ENCODE peak calls at places on chromosomes 16 and 17, in six cellular contexts. Z is esophagus muscularis mucosa, V is stomach, I is HepG2, X is right lobe of liver, P is transverse colon. G is an unnamed sample. For H3K4me1, the result is how much of the 10 kb centered on the place peaks cover.

GRCh38 chr17:50352693-50353599 is 7.0 kb downstream of the XYLT2 start:
- DNase-seq in Z (no peak), V (no peak), I (no peak), X (peak), P (no peak), G (no peak)

GRCh38 chr16:84088695-84089395 is 27.9 kb downstream of the MBTPS1 start:
- DNase-seq in Z (no peak), V (peak), I (peak), X (no peak), P (peak), G (no peak)

GRCh38 chr16:59090501-59090900 is 356.4 kb upstream of the GOT2 start:
- DNase-seq in Z (no peak), V (no peak), I (no peak), X (no peak), P (no peak), G (no peak)

GRCh38 chr16:49693445-49693844 is 162.5 kb downstream of the ZNF423 start:
- DNase-seq in Z (no peak), V (no peak), I (no peak), X (no peak), P (no peak), G (no peak)

GRCh38 chr17:33778505-33779398 is 476.3 kb upstream of the CCL2 start:
- DNase-seq in Z (no peak), V (peak), I (peak), X (peak), P (peak), G (peak)

GRCh38 chr16:7866144-7866543 is 533.5 kb downstream of the RBFOX1 start:
- DNase-seq in Z (no peak), V (no peak), I (no peak), X (no peak), P (no peak), G (no peak)

GRCh38 chr16:69890114-69890890 is 60.8 kb upstream of the CLEC18A start:
- DNase-seq in Z (no peak), V (peak), I (no peak), X (no peak), P (peak), G (no peak)

GRCh38 chr16:83698964-83699363 is 108.8 kb upstream of the HSBP1 start:
- DNase-seq in Z (no peak), V (no peak), I (no peak), X (no peak), P (no peak), G (no peak)

GRCh38 chr16:84950906-84951305 is 60.4 kb downstream of the ZDHHC7 start:
- DNase-seq in Z (no peak), V (no peak), I (peak), X (no peak), P (no peak), G (no peak)

GRCh38 chr17:29140051-29140582 is 40.1 kb downstream of the MYO18A start:
- DNase-seq in Z (peak), V (peak), I (no peak), X (peak), P (peak), G (peak)

GRCh38 chr17:43018008-43018853 is 4.0 kb downstream of the VAT1 start:
- DNase-seq in Z (no peak), V (no peak), I (no peak), X (no peak), P (no peak), G (no peak)

GRCh38 chr17:81277421-81277820 is 17.7 kb downstream of the SLC38A10 start:
- DNase-seq in Z (peak), V (peak), I (no peak), X (no peak), P (peak), G (peak)

GRCh38 chr16:24713379-24713778 is 16.1 kb upstream of the TNRC6A start:
- DNase-seq in Z (no peak), V (no peak), I (no peak), X (no peak), P (no peak), G (no peak)

GRCh38 chr17:48113201-48113676 is 5.7 kb downstream of the SNX11 start:
- DNase-seq in Z (no peak), V (no peak), I (no peak), X (no peak), P (no peak), G (peak)

GRCh38 chr16:59440502-59440901 is 706.4 kb upstream of the GOT2 start:
- DNase-seq in Z (no peak), V (no peak), I (no peak), X (no peak), P (no peak), G (no peak)

GRCh38 chr16:35192993-35193392 is 1733.6 kb downstream of the TP53TG3F start:
- DNase-seq in Z (peak), V (no peak), I (no peak), X (no peak), P (no peak), G (no peak)

GRCh38 chr16:83808573-83809014 is 816 bp downstream of the HSBP1 start:
- DNase-seq in Z (no peak), V (no peak), I (no peak), X (no peak), P (no peak), G (no peak)

GRCh38 chr16:69077251-69077650 is 28.2 kb upstream of the HAS3 start:
- DNase-seq in Z (no peak), V (no peak), I (no peak), X (no peak), P (no peak), G (no peak)

GRCh38 chr17:80765241-80766022 is 220.8 kb downstream of the RPTOR start:
- DNase-seq in Z (no peak), V (no peak), I (no peak), X (no peak), P (no peak), G (no peak)

GRCh38 chr16:87844374-87844733 is 25.0 kb downstream of the SLC7A5 start:
- DNase-seq in Z (no peak), V (no peak), I (no peak), X (peak), P (no peak), G (no peak)

GRCh38 chr17:47741109-47741792 is 8.2 kb downstream of the TBX21 start:
- DNase-seq in Z (no peak), V (peak), I (no peak), X (no peak), P (no peak), G (no peak)

GRCh38 chr17:45770632-45771472 is 13.3 kb upstream of the CRHR1 start:
- DNase-seq in Z (no peak), V (no peak), I (no peak), X (no peak), P (no peak), G (no peak)

GRCh38 chr16:6266703-6267102 is 1065.9 kb upstream of the RBFOX1 start:
- DNase-seq in Z (no peak), V (no peak), I (no peak), X (no peak), P (no peak), G (no peak)

GRCh38 chr16:56482667-56483236 is 31.4 kb downstream of the OGFOD1 start:
- DNase-seq in Z (no peak), V (no peak), I (no peak), X (no peak), P (no peak), G (no peak)

GRCh38 chr16:5560084-5560483 is 462.5 kb upstream of the EEF2KMT start:
- DNase-seq in Z (no peak), V (no peak), I (no peak), X (no peak), P (no peak), G (no peak)

GRCh38 chr17:77098884-77099545 is 41.8 kb upstream of the SEC14L1 start:
- DNase-seq in Z (no peak), V (peak), I (peak), X (peak), P (peak), G (peak)

GRCh38 chr16:57690782-57691471 is 3.7 kb upstream of the DRC7 start:
- DNase-seq in Z (no peak), V (no peak), I (no peak), X (no peak), P (no peak), G (no peak)

GRCh38 chr17:18184143-18185007 is 747 bp downstream of the ALKBH5 start:
- DNase-seq in Z (no peak), V (peak), I (no peak), X (peak), P (peak), G (peak)

GRCh38 chr16:1790611-1791255 is 2.8 kb downstream of the IGFALS start:
- DNase-seq in Z (no peak), V (no peak), I (no peak), X (peak), P (no peak), G (peak)

GRCh38 chr17:69227536-69227935 is 1.1 kb downstream of the ABCA10 start:
- DNase-seq in Z (no peak), V (no peak), I (no peak), X (no peak), P (no peak), G (no peak)

GRCh38 chr17:55820675-55821074 is 69.8 kb downstream of the PCTP start:
- DNase-seq in Z (no peak), V (no peak), I (no peak), X (no peak), P (no peak), G (no peak)

GRCh38 chr17:59093702-59094231 is 12.9 kb downstream of the TRIM37 start:
- DNase-seq in Z (no peak), V (no peak), I (peak), X (no peak), P (peak), G (no peak)

GRCh38 chr16:85372627-85373372 is 240.3 kb upstream of the GSE1 start:
- DNase-seq in Z (no peak), V (peak), I (peak), X (no peak), P (no peak), G (peak)

GRCh38 chr16:24516900-24517669 is 22.3 kb upstream of the RBBP6 start:
- DNase-seq in Z (peak), V (peak), I (peak), X (peak), P (peak), G (no peak)

GRCh38 chr16:53817812-53818211 is 113.9 kb downstream of the FTO start:
- DNase-seq in Z (no peak), V (no peak), I (no peak), X (no peak), P (no peak), G (no peak)

GRCh38 chr16:30660424-30661251 is 2.4 kb downstream of the FBRS start:
- DNase-seq in Z (no peak), V (no peak), I (no peak), X (no peak), P (peak), G (no peak)

GRCh38 chr16:65698943-65699342 is 577.1 kb upstream of the CDH11 start:
- DNase-seq in Z (no peak), V (no peak), I (no peak), X (no peak), P (no peak), G (no peak)

GRCh38 chr17:29589524-29590260 is at the start of gene GIT1:
- DNase-seq in Z (no peak), V (peak), I (peak), X (peak), P (peak), G (peak)

DNA sequence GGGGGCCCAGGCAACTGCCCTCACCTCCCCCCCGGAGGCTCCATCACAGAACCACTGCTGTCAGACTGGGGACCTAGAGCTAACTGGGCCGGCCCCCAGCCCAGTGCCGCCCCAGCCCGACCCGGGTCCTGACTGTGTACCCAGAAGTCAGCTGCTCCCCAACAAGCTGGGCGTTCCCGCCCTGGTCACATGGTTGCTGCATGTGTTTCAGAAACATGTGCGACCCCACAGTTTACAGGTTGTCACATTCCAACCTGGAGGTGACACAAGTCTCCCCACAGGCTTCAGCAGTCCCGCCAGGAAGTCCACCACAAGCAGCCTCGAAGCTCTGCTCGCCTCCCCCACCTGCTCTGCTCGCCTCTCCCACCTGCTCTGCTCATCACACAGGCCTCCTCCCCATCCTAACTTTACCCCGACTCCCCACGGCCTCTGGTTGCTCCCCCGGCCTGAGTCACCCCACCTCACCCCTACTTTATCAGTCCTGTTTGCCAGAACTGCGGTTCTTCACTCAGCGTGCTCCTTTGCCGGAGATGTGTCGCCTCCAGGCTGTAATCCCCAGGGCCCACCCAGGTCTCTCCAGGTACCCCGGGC is 968 bp downstream of the MRPL28 start:
- DNase-seq in Z (no peak), V (no peak), I (no peak), X (no peak), P (no peak), G (no peak)
- H3K4me1 ChIP-seq in Z (under half), V (under half), I (under half), X (under half), P (under half), G (under half)

DNA sequence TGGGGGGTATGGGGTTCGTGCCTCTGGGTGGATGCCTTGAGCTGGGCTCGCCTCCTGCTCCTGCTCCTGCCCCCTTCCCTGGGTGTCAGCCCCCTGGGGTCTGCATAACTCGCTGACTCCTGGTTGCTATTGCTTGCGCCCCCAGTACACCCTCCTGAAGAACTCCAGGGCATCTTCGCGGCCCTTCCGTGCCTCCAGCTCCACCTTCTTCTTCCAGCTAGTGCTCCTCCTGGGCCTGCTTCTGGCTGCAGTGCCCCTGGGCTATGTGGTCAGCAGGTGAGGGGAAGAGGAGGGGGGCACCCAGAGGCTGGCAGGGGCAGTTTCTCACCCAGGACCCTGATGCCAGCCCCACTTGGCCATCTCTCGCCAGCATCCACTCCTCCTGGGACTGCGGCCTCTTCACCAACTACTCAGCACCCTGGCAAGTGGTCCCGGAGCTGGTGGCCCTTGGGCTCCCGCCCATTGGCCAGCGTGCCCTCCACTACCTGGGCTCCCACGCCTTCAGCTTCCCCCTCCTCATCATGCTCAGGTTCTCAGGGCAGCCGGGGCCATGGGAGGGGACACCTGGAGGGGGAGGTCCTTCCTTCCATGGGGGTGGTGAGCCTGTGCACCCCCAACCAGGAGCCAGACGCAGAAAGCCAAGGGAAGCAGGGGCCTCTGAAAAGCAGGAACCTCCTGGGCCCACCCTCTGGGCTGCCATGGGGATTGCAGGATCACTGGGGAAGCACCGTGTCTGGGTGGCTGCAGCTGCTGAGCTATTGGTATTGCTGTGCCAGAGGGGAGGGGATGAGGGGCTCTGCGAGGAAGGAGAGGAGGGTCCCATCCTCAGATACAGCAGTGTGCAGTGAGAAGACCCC is 7.8 kb upstream of the C17orf99 start:
- DNase-seq in Z (no peak), V (no peak), I (no peak), X (peak), P (no peak), G (peak)
- TF ChIP-seq POLR2A in Z (no peak), V (no peak), I (no peak), X (no peak), P (no peak), G (no peak)

GRCh38 chr17:823501-823902 is 41.3 kb downstream of the MRM3 start:
- DNase-seq in Z (no peak), V (no peak), I (no peak), X (no peak), P (no peak), G (no peak)

GRCh38 chr17:824372-824771 is 42.2 kb downstream of the MRM3 start:
- DNase-seq in Z (no peak), V (no peak), I (no peak), X (no peak), P (no peak), G (no peak)

GRCh38 chr17:814371-814770 is 32.2 kb downstream of the MRM3 start:
- DNase-seq in Z (no peak), V (no peak), I (no peak), X (no peak), P (no peak), G (no peak)

GRCh38 chr17:819251-819650 is 37.1 kb downstream of the MRM3 start:
- DNase-seq in Z (no peak), V (no peak), I (no peak), X (no peak), P (no peak), G (no peak)
- H3K4me1 ChIP-seq in Z (under half), V (under half), I (under half), X (under half), P (under half), G (under half)

DNA sequence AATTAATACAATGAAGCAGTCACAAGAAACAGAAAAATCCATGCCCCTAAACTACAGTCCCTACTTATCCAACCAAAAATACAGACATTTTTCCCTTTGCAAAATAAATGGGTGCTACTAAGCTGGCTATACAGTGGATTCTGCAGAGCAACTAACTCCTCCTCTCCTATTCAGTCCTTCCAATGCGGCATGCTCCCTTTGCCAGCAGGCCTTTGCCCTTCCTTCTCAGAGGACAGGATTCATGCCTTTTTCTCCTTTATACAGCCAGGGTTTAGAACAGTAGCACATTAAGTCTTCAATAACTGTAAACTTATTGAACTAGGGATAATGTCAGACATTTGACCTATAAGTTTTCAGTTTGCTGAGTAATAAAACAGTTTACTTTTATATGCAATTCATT is 70.2 kb downstream of the SMURF2 start:
- DNase-seq in Z (no peak), V (no peak), I (no peak), X (no peak), P (no peak), G (no peak)
- TF ChIP-seq POLR2A in Z (no peak), V (no peak), I (no peak), X (no peak), P (no peak), G (no peak)

DNA sequence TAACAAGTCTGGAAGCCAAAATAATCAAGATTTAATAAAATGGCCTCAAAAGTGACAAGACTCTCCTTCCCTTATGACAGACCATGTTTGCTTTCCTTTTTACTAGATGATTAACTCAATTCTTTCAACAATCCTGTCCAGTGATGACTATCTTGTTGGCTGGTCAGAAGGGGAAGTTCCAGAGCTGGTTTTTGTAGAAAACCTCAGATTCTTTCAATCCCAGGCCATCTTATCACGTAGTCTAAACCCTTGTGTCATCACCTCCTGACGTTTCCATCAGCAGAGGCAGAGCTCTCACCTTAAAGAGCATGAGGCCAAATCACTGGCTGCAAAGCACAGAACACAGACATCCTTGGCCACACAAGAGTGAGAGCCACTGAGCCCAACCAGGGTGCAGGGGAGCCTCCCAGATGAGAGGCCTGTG is 125.3 kb downstream of the ANKRD11 start:
- DNase-seq in Z (no peak), V (no peak), I (no peak), X (no peak), P (no peak), G (no peak)
- H3K4me1 ChIP-seq in Z (half or more), V (half or more), I (under half), X (under half), P (half or more), G (half or more)

GRCh38 chr16:21950782-21951521 is 2.2 kb upstream of the UQCRC2 start:
- DNase-seq in Z (no peak), V (no peak), I (peak), X (no peak), P (no peak), G (no peak)

GRCh38 chr16:21952040-21952792 is 945 bp upstream of the UQCRC2 start:
- DNase-seq in Z (no peak), V (peak), I (peak), X (peak), P (peak), G (no peak)

GRCh38 chr16:21953541-21953902 is 361 bp downstream of the UQCRC2 start:
- DNase-seq in Z (no peak), V (no peak), I (no peak), X (no peak), P (no peak), G (peak)

GRCh38 chr16:21949713-21950260 is 3.4 kb upstream of the UQCRC2 start:
- DNase-seq in Z (no peak), V (no peak), I (no peak), X (no peak), P (no peak), G (no peak)

GRCh38 chr16:21952793-21953540 is at the start of gene UQCRC2:
- DNase-seq in Z (peak), V (peak), I (peak), X (peak), P (peak), G (peak)
- TF ChIP-seq POLR2A in Z (peak), V (no peak), I (peak), X (peak), P (peak), G (peak)

G was measured in upper lobe of left lung.